ENCODE peak calls at places on chromosomes 2 and 18, in ten cellular contexts. L is K562, N is HepG2, Q is endothelial cell of umbilical vein, Y is HCT116, E is fibroblast of lung, R is H9, P is mesenchymal stem cell, B is IMR-90, C is GM23248. V is an unnamed sample.

GRCh38 chr2:68156419-68156818 is 1.3 kb upstream of the PNO1 start:
- DNase-seq in B (no peak), P (peak; percentile 7), N (no peak), Q (no peak), R (no peak), L (no peak), Y (no peak), C (peak; percentile 16), E (no peak), V (no peak)

GRCh38 chr2:210363261-210363660 is 48.3 kb upstream of the MYL1 start:
- DNase-seq in E (no peak), Q (no peak), B (no peak), N (peak; percentile 21), P (no peak), C (no peak), Y (no peak), L (no peak), R (peak; percentile 28), V (no peak)

GRCh38 chr2:226699321-226699720 is 100.3 kb downstream of the IRS1 start:
- DNase-seq in N (no peak), L (no peak), Y (no peak), B (peak; percentile 59), R (no peak), P (peak; percentile 63), C (peak; percentile 62), E (peak; percentile 52), Q (no peak), V (no peak)

GRCh38 chr2:172481507-172482262 is 54.3 kb downstream of the ITGA6 start:
- DNase-seq in Q (no peak), C (no peak), E (no peak), B (no peak), P (no peak), Y (no peak), N (no peak), R (no peak), L (no peak), V (no peak)

GRCh38 chr2:196592912-196593881 is 46.3 kb upstream of the CCDC150 start:
- DNase-seq in Y (no peak), E (peak; percentile 52), R (peak; percentile 66), P (peak; percentile 71), C (peak; percentile 82), Q (peak; percentile 49), N (no peak), L (peak; percentile 17), B (peak; percentile 57), V (peak; percentile 62)

GRCh38 chr2:239724851-239725550 is 300.1 kb downstream of the NDUFA10 start:
- DNase-seq in Y (no peak), L (no peak), N (no peak), E (no peak), Q (no peak), B (no peak), R (peak; percentile 24), C (no peak), P (no peak), V (no peak)

GRCh38 chr2:199488772-199489400 is 31.1 kb upstream of the SATB2 start:
- DNase-seq in R (peak; percentile 82), L (peak; percentile 65), C (peak; percentile 70), P (peak; percentile 53), B (peak; percentile 59), E (peak; percentile 67), Q (peak; percentile 61), N (peak; percentile 54), Y (peak; percentile 60), V (peak; percentile 57)

GRCh38 chr2:46232860-46233259 is 64.3 kb upstream of the EPAS1 start:
- DNase-seq in N (peak; percentile 33), R (no peak), C (peak; percentile 59), L (no peak), Y (no peak), Q (no peak), B (no peak), E (no peak), P (no peak), V (no peak)

GRCh38 chr18:58015045-58015444 is 29.0 kb upstream of the NEDD4L start:
- DNase-seq in Y (no peak), E (no peak), L (no peak), B (no peak), N (no peak), R (no peak), Q (no peak), P (no peak), C (no peak), V (no peak)

GRCh38 chr2:167126165-167126564 is 237.9 kb downstream of the XIRP2 start:
- DNase-seq in Q (no peak), N (no peak), R (no peak), P (no peak), C (no peak), Y (no peak), E (no peak), B (no peak), L (no peak), V (no peak)

GRCh38 chr2:180449171-180449570 is 442.1 kb upstream of the CWC22 start:
- DNase-seq in B (no peak), C (peak; percentile 35), Y (no peak), E (peak; percentile 23), L (no peak), Q (no peak), P (no peak), N (no peak), R (no peak), V (no peak)

GRCh38 chr2:75606851-75607798 is 39.5 kb upstream of the MRPL19 start:
- DNase-seq in C (peak; percentile 62), N (no peak), R (no peak), Y (no peak), B (peak; percentile 65), E (no peak), L (no peak), P (peak; percentile 98), Q (peak; percentile 20), V (no peak)
- H3K9ac ChIP-seq in C (peak overlapping the region; percentile 59), N (no peak overlapping the region), R (no peak overlapping the region), Y (no peak overlapping the region), B (no peak overlapping the region), E (no peak overlapping the region), L (no peak overlapping the region), P (peak overlapping the region; percentile 79), Q (no peak overlapping the region), V (no peak overlapping the region)

GRCh38 chr2:6254446-6254845 is 562.3 kb downstream of the SOX11 start:
- DNase-seq in L (no peak), B (no peak), N (no peak), C (no peak), Y (no peak), Q (no peak), E (no peak), P (no peak), R (no peak), V (no peak)

GRCh38 chr2:6249557-6249956 is 557.4 kb downstream of the SOX11 start:
- DNase-seq in Q (no peak), P (no peak), L (no peak), E (no peak), Y (no peak), N (no peak), R (no peak), C (no peak), B (no peak), V (no peak)
- H3K9ac ChIP-seq in Q (no peak overlapping the region), P (no peak overlapping the region), L (no peak overlapping the region), E (no peak overlapping the region), Y (no peak overlapping the region), N (no peak overlapping the region), R (no peak overlapping the region), C (no peak overlapping the region), B (no peak overlapping the region), V (no peak overlapping the region)

DNA sequence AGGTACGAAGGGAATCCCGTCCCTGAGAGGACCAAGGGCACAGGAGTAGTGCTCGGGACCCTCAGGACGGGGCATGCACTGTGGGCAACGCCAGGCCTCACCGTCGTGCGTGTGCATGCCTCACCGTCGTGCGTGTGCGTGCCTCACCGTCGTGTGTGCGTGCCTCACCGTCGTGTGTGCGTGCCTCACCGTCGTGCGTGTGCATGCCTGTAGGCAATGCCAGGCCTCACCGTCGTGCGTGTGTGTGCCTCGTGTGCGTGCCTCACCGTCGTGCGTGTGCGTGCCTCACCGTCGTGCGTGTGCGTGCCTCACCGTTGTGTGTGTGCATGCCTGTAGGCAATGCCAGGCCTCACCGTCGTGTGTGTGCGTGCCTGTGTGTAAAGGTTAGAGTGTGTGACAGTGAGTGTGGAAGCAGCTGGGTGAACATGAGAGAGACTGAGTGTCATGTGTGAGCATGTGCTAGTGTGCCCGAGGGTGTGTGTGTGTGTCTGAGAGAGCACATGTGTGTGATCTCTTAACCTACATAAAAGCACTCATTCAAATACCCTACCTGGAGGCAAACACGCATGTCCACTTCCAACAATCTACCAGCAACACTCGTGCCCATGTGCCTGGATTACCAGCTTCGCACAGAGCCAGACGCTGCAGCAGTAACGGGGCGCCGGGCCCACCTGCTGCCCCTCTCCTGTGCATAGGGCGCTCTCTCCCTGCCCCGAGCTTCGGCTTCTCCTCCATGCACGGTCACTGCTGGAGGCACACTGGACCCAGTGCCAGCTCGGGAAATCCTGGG is 36.3 kb downstream of the ZNF516 start:
- DNase-seq in Q (no peak), R (no peak), Y (no peak), L (no peak), C (no peak), B (no peak), N (no peak), E (no peak), P (no peak), V (no peak)
- H3K9ac ChIP-seq in Q (no peak overlapping the region), R (no peak overlapping the region), Y (no peak overlapping the region), L (no peak overlapping the region), C (peak overlapping the region; percentile 71), B (no peak overlapping the region), N (no peak overlapping the region), E (no peak overlapping the region), P (no peak overlapping the region), V (peak overlapping the region; percentile 73)

GRCh38 chr2:147345246-147345645 is 499.6 kb upstream of the ACVR2A start:
- DNase-seq in Y (no peak), P (peak; percentile 9), N (no peak), C (peak; percentile 58), E (peak; percentile 72), R (no peak), L (no peak), B (no peak), Q (no peak), V (no peak)
- H3K9ac ChIP-seq in Y (no peak overlapping the region), P (no peak overlapping the region), N (no peak overlapping the region), C (no peak overlapping the region), E (no peak overlapping the region), R (no peak overlapping the region), L (no peak overlapping the region), B (no peak overlapping the region), Q (no peak overlapping the region), V (no peak overlapping the region)